ENCODE peak calls at places on chromosomes 5 and 9, in four cellular contexts. One of them, this sample, is unnamed.

GRCh38 chr9:98873535-98874432 is 66.3 kb downstream of the GALNT12 start:
- DNase-seq in kidney tubule cell: peak
- DNase-seq in effector memory CD8-positive, alpha-beta T cell: no peak
- DNase-seq in smooth muscle cell of the brain vasculature: no peak
- DNase-seq in this sample: no peak

GRCh38 chr9:16610538-16610937 is 259.9 kb downstream of the BNC2 start:
- DNase-seq in effector memory CD8-positive, alpha-beta T cell: no peak
- DNase-seq in kidney tubule cell: no peak
- DNase-seq in smooth muscle cell of the brain vasculature: no peak
- DNase-seq in this sample: no peak

GRCh38 chr9:111622626-111623025 is 8.5 kb upstream of the DNAJC25 start:
- DNase-seq in kidney tubule cell: peak
- DNase-seq in effector memory CD8-positive, alpha-beta T cell: no peak
- DNase-seq in smooth muscle cell of the brain vasculature: no peak
- DNase-seq in this sample: no peak

GRCh38 chr5:116718317-116718716 is 143.7 kb upstream of the SEMA6A start:
- DNase-seq in kidney tubule cell: no peak
- DNase-seq in effector memory CD8-positive, alpha-beta T cell: no peak
- DNase-seq in smooth muscle cell of the brain vasculature: no peak
- DNase-seq in this sample: no peak

GRCh38 chr5:179375236-179375685 is 30.0 kb upstream of the ADAMTS2 start:
- DNase-seq in smooth muscle cell of the brain vasculature: no peak
- DNase-seq in kidney tubule cell: no peak
- DNase-seq in effector memory CD8-positive, alpha-beta T cell: no peak
- DNase-seq in this sample: no peak

GRCh38 chr5:140725799-140726471 is 25.7 kb downstream of the ZMAT2 start:
- DNase-seq in smooth muscle cell of the brain vasculature: peak
- DNase-seq in kidney tubule cell: peak
- DNase-seq in effector memory CD8-positive, alpha-beta T cell: peak
- DNase-seq in this sample: peak

GRCh38 chr9:4894076-4894475 is 91.0 kb upstream of the JAK2 start:
- DNase-seq in smooth muscle cell of the brain vasculature: no peak
- DNase-seq in effector memory CD8-positive, alpha-beta T cell: no peak
- DNase-seq in kidney tubule cell: peak
- DNase-seq in this sample: no peak

GRCh38 chr5:122312670-122312988 is 592 bp downstream of the SNCAIP start:
- DNase-seq in effector memory CD8-positive, alpha-beta T cell: no peak
- DNase-seq in smooth muscle cell of the brain vasculature: no peak
- DNase-seq in kidney tubule cell: peak
- DNase-seq in this sample: no peak

GRCh38 chr5:39283231-39283818 is 64.0 kb upstream of the FYB1 start:
- DNase-seq in kidney tubule cell: peak
- DNase-seq in effector memory CD8-positive, alpha-beta T cell: peak
- DNase-seq in smooth muscle cell of the brain vasculature: peak
- DNase-seq in this sample: no peak

GRCh38 chr9:20929276-20929675 is 102.2 kb downstream of the HACD4 start:
- DNase-seq in effector memory CD8-positive, alpha-beta T cell: no peak
- DNase-seq in kidney tubule cell: no peak
- DNase-seq in smooth muscle cell of the brain vasculature: no peak
- DNase-seq in this sample: no peak

GRCh38 chr9:137298401-137298982 is 3.6 kb downstream of the NRARP start:
- DNase-seq in effector memory CD8-positive, alpha-beta T cell: no peak
- DNase-seq in smooth muscle cell of the brain vasculature: no peak
- DNase-seq in kidney tubule cell: no peak
- DNase-seq in this sample: no peak

GRCh38 chr5:123520677-123521247 is 8.8 kb downstream of the CSNK1G3 start:
- DNase-seq in smooth muscle cell of the brain vasculature: no peak
- DNase-seq in effector memory CD8-positive, alpha-beta T cell: no peak
- DNase-seq in kidney tubule cell: no peak
- DNase-seq in this sample: no peak

GRCh38 chr5:153456993-153457392 is 33.5 kb upstream of the GRIA1 start:
- DNase-seq in kidney tubule cell: peak
- DNase-seq in effector memory CD8-positive, alpha-beta T cell: no peak
- DNase-seq in smooth muscle cell of the brain vasculature: no peak
- DNase-seq in this sample: no peak

GRCh38 chr9:35660966-35661413 is 2.9 kb downstream of the CCDC107 start:
- DNase-seq in effector memory CD8-positive, alpha-beta T cell: no peak
- DNase-seq in smooth muscle cell of the brain vasculature: no peak
- DNase-seq in kidney tubule cell: no peak
- DNase-seq in this sample: no peak

GRCh38 chr5:72364186-72364585 is 44.0 kb downstream of the PTCD2 start:
- DNase-seq in effector memory CD8-positive, alpha-beta T cell: no peak
- DNase-seq in smooth muscle cell of the brain vasculature: no peak
- DNase-seq in kidney tubule cell: no peak
- DNase-seq in this sample: no peak

GRCh38 chr5:38809388-38810359 is 36.1 kb upstream of the OSMR start:
- DNase-seq in effector memory CD8-positive, alpha-beta T cell: peak
- DNase-seq in smooth muscle cell of the brain vasculature: peak
- DNase-seq in kidney tubule cell: peak
- DNase-seq in this sample: peak

GRCh38 chr9:33289501-33289900 is 815 bp upstream of the NFX1 start:
- DNase-seq in smooth muscle cell of the brain vasculature: no peak
- DNase-seq in effector memory CD8-positive, alpha-beta T cell: no peak
- DNase-seq in kidney tubule cell: no peak
- DNase-seq in this sample: no peak

GRCh38 chr5:124932791-124933600 is 186.6 kb upstream of the ZNF608 start:
- DNase-seq in kidney tubule cell: peak
- DNase-seq in smooth muscle cell of the brain vasculature: no peak
- DNase-seq in effector memory CD8-positive, alpha-beta T cell: no peak
- DNase-seq in this sample: no peak

GRCh38 chr9:107539427-107540154 is 50.0 kb upstream of the KLF4 start:
- DNase-seq in smooth muscle cell of the brain vasculature: no peak
- DNase-seq in effector memory CD8-positive, alpha-beta T cell: no peak
- DNase-seq in kidney tubule cell: no peak
- DNase-seq in this sample: no peak

GRCh38 chr9:128114326-128115186 is 13.0 kb downstream of the PTGES2 start:
- DNase-seq in effector memory CD8-positive, alpha-beta T cell: no peak
- DNase-seq in kidney tubule cell: no peak
- DNase-seq in smooth muscle cell of the brain vasculature: no peak
- DNase-seq in this sample: no peak

GRCh38 chr5:528625-529511 is 4.6 kb upstream of the SLC9A3 start:
- DNase-seq in effector memory CD8-positive, alpha-beta T cell: no peak
- DNase-seq in kidney tubule cell: no peak
- DNase-seq in smooth muscle cell of the brain vasculature: no peak
- DNase-seq in this sample: no peak

GRCh38 chr9:124052401-124052800 is 40.8 kb downstream of the LHX2 start:
- DNase-seq in effector memory CD8-positive, alpha-beta T cell: no peak
- DNase-seq in smooth muscle cell of the brain vasculature: no peak
- DNase-seq in kidney tubule cell: no peak
- DNase-seq in this sample: no peak

GRCh38 chr9:94700445-94700844 is 26.1 kb upstream of the AOPEP start:
- DNase-seq in kidney tubule cell: no peak
- DNase-seq in effector memory CD8-positive, alpha-beta T cell: no peak
- DNase-seq in smooth muscle cell of the brain vasculature: no peak
- DNase-seq in this sample: no peak

GRCh38 chr5:76947064-76947463 is 5.8 kb upstream of the CRHBP start:
- DNase-seq in smooth muscle cell of the brain vasculature: no peak
- DNase-seq in effector memory CD8-positive, alpha-beta T cell: no peak
- DNase-seq in kidney tubule cell: no peak
- DNase-seq in this sample: no peak

GRCh38 chr5:155839251-155840037 is 487.5 kb upstream of the SGCD start:
- DNase-seq in effector memory CD8-positive, alpha-beta T cell: no peak
- DNase-seq in smooth muscle cell of the brain vasculature: no peak
- DNase-seq in kidney tubule cell: peak
- DNase-seq in this sample: peak

GRCh38 chr9:87812375-87813118 is 70.1 kb upstream of the SPATA31E1 start:
- DNase-seq in effector memory CD8-positive, alpha-beta T cell: no peak
- DNase-seq in smooth muscle cell of the brain vasculature: no peak
- DNase-seq in kidney tubule cell: peak
- DNase-seq in this sample: no peak

GRCh38 chr5:139271201-139272027 is 22.1 kb upstream of the MATR3 start:
- DNase-seq in kidney tubule cell: peak
- DNase-seq in smooth muscle cell of the brain vasculature: no peak
- DNase-seq in effector memory CD8-positive, alpha-beta T cell: no peak
- DNase-seq in this sample: no peak

GRCh38 chr5:24539625-24540024 is 105.2 kb downstream of the CDH10 start:
- DNase-seq in kidney tubule cell: no peak
- DNase-seq in smooth muscle cell of the brain vasculature: no peak
- DNase-seq in effector memory CD8-positive, alpha-beta T cell: no peak
- DNase-seq in this sample: no peak

GRCh38 chr9:127903557-127904475 is 4.4 kb upstream of the ST6GALNAC6 start:
- DNase-seq in kidney tubule cell: peak
- DNase-seq in smooth muscle cell of the brain vasculature: no peak
- DNase-seq in effector memory CD8-positive, alpha-beta T cell: no peak
- DNase-seq in this sample: no peak

GRCh38 chr9:127132375-127132774 is 9.9 kb upstream of the ANGPTL2 start:
- DNase-seq in kidney tubule cell: no peak
- DNase-seq in effector memory CD8-positive, alpha-beta T cell: no peak
- DNase-seq in smooth muscle cell of the brain vasculature: no peak
- DNase-seq in this sample: no peak

GRCh38 chr9:407255-407654 is 192.6 kb downstream of the DOCK8 start:
- DNase-seq in smooth muscle cell of the brain vasculature: no peak
- DNase-seq in effector memory CD8-positive, alpha-beta T cell: no peak
- DNase-seq in kidney tubule cell: peak
- DNase-seq in this sample: no peak

GRCh38 chr9:81312346-81312745 is 377.0 kb downstream of the TLE1 start:
- DNase-seq in effector memory CD8-positive, alpha-beta T cell: no peak
- DNase-seq in smooth muscle cell of the brain vasculature: no peak
- DNase-seq in kidney tubule cell: no peak
- DNase-seq in this sample: no peak

GRCh38 chr5:142211013-142211412 is 102.4 kb downstream of the NDFIP1 start:
- DNase-seq in effector memory CD8-positive, alpha-beta T cell: no peak
- DNase-seq in kidney tubule cell: no peak
- DNase-seq in smooth muscle cell of the brain vasculature: no peak
- DNase-seq in this sample: no peak

GRCh38 chr5:96088676-96089075 is 127.0 kb upstream of the ELL2 start:
- DNase-seq in kidney tubule cell: no peak
- DNase-seq in smooth muscle cell of the brain vasculature: no peak
- DNase-seq in effector memory CD8-positive, alpha-beta T cell: no peak
- DNase-seq in this sample: no peak

GRCh38 chr5:41637869-41638268 is 127.5 kb upstream of the PLCXD3 start:
- DNase-seq in effector memory CD8-positive, alpha-beta T cell: no peak
- DNase-seq in smooth muscle cell of the brain vasculature: no peak
- DNase-seq in kidney tubule cell: no peak
- DNase-seq in this sample: no peak

GRCh38 chr9:135156525-135157510 is 69.3 kb downstream of the OLFM1 start:
- DNase-seq in effector memory CD8-positive, alpha-beta T cell: no peak
- DNase-seq in smooth muscle cell of the brain vasculature: no peak
- DNase-seq in kidney tubule cell: peak
- DNase-seq in this sample: no peak

GRCh38 chr5:132417889-132418432 is 48.5 kb downstream of the SLC22A5 start:
- DNase-seq in smooth muscle cell of the brain vasculature: no peak
- DNase-seq in effector memory CD8-positive, alpha-beta T cell: no peak
- DNase-seq in kidney tubule cell: no peak
- DNase-seq in this sample: no peak

GRCh38 chr9:11199335-11199734 is 586.5 kb upstream of the PTPRD start:
- DNase-seq in effector memory CD8-positive, alpha-beta T cell: no peak
- DNase-seq in kidney tubule cell: no peak
- DNase-seq in smooth muscle cell of the brain vasculature: no peak
- DNase-seq in this sample: peak

GRCh38 chr9:26809795-26810194 is 82.8 kb downstream of the CAAP1 start:
- DNase-seq in effector memory CD8-positive, alpha-beta T cell: no peak
- DNase-seq in kidney tubule cell: peak
- DNase-seq in smooth muscle cell of the brain vasculature: no peak
- DNase-seq in this sample: no peak

GRCh38 chr5:43036856-43037711 is 3.0 kb downstream of the ANXA2R start:
- DNase-seq in effector memory CD8-positive, alpha-beta T cell: no peak
- DNase-seq in smooth muscle cell of the brain vasculature: no peak
- DNase-seq in kidney tubule cell: peak
- DNase-seq in this sample: no peak

This sample was measured in DMS 273 treated with DMSO at 0.1 percent for 48 hours.